ENCODE peak calls at places on chromosomes 1 and 21, in five cellular contexts. C is GM03348; K is NCI-H510A treated with DMSO at 0.1 percent for 48 hours; V is NCI-H446; L is CD4-positive, CD25-positive, alpha-beta regulatory T cell. G is an unnamed sample.

GRCh38 chr1:231196728-231197127 is 34.9 kb downstream of the TRIM67 start:
- DNase-seq in K (no peak), V (no peak), C (no peak), L (no peak), G (no peak)

GRCh38 chr1:95116666-95117206 is 419 bp upstream of the TLCD4 start:
- DNase-seq in C (peak), L (peak), V (peak), K (peak), G (peak)

GRCh38 chr1:55626326-55626725 is 411.2 kb upstream of the USP24 start:
- DNase-seq in V (no peak), L (no peak), C (no peak), K (no peak), G (no peak)

GRCh38 chr1:220344745-220345144 is 72.5 kb upstream of the RAB3GAP2 start:
- DNase-seq in V (no peak), C (no peak), K (no peak), L (no peak), G (no peak)

GRCh38 chr1:94713472-94714141 is 106.5 kb upstream of the SLC44A3 start:
- DNase-seq in L (no peak), K (peak), V (no peak), C (peak), G (no peak)

GRCh38 chr1:243525085-243525487 is 269.2 kb downstream of the SDCCAG8 start:
- DNase-seq in L (no peak), C (peak), K (no peak), V (no peak), G (no peak)

GRCh38 chr1:233328661-233329498 is 1.4 kb downstream of the MAP3K21 start:
- DNase-seq in L (peak), K (peak), C (peak), V (no peak), G (no peak)

GRCh38 chr21:35226302-35226701 is 177.2 kb upstream of the RUNX1 start:
- DNase-seq in L (no peak), V (no peak), C (no peak), K (peak), G (no peak)

GRCh38 chr1:244381887-244382565 is 69.7 kb downstream of the ADSS2 start:
- DNase-seq in L (no peak), C (peak), V (no peak), K (no peak), G (no peak)

GRCh38 chr1:20361805-20362381 is 71.2 kb downstream of the VWA5B1 start:
- DNase-seq in K (peak), C (peak), L (peak), V (no peak), G (no peak)

GRCh38 chr1:31315902-31316301 is 19.1 kb downstream of the ZCCHC17 start:
- DNase-seq in K (no peak), C (no peak), L (no peak), V (no peak), G (no peak)

GRCh38 chr1:40379785-40380452 is 6.4 kb downstream of the SMAP2 start:
- DNase-seq in L (no peak), K (no peak), C (peak), V (no peak), G (no peak)

GRCh38 chr1:27504588-27505419 is 14.8 kb upstream of the WASF2 start:
- DNase-seq in K (no peak), V (no peak), C (peak), L (no peak), G (no peak)

GRCh38 chr1:160219062-160219929 is 14.1 kb downstream of the PEA15 start:
- DNase-seq in V (no peak), L (no peak), K (peak), C (peak), G (no peak)

GRCh38 chr1:176440176-176440575 is 22.8 kb upstream of the PAPPA2 start:
- DNase-seq in K (no peak), V (no peak), C (no peak), L (no peak), G (no peak)

GRCh38 chr1:96487404-96487803 is 234.2 kb upstream of the PTBP2 start:
- DNase-seq in L (no peak), V (no peak), C (peak), K (no peak), G (no peak)

G was measured in immature natural killer cell.